ENCODE peak calls at places on chromosomes 3 and 15, in nine cellular contexts. P is tibial artery; H is H7; Z is effector CD4-positive, alpha-beta T cell; Y is heart left ventricle; E is choroid plexus epithelial cell; F is nephron progenitor cell; T is aorta; V is GM18507. W is an unnamed sample.
A peak's percentile ranks its signal among the peaks of the same experiment; 100 is the strongest.

GRCh38 chr15:74548236-74548635 is 7.2 kb downstream of the ARID3B start:
- DNase-seq in H (no peak), P (no peak), T (no peak), Z (no peak), F (no peak), E (no peak), V (no peak), Y (no peak), W (no peak)

GRCh38 chr15:89441295-89441762 is 55.1 kb downstream of the RHCG start:
- DNase-seq in E (no peak), V (peak; percentile 81), Z (no peak), T (no peak), P (no peak), Y (no peak), F (no peak), H (peak; percentile 73), W (peak; percentile 82)

GRCh38 chr15:63461230-63461629 is 43.2 kb upstream of the USP3 start:
- DNase-seq in Z (no peak), F (peak; percentile 51), P (no peak), T (no peak), H (peak; percentile 92), Y (no peak), E (no peak), V (no peak), W (no peak)

GRCh38 chr3:67783281-67784250 is 129.2 kb upstream of the SUCLG2 start:
- DNase-seq in Z (no peak), H (no peak), T (no peak), Y (no peak), F (no peak), E (peak; percentile 28), V (no peak), P (no peak), W (no peak)

GRCh38 chr3:111577798-111578685 is 17.1 kb downstream of the ZBED2 start:
- DNase-seq in Z (no peak), P (no peak), T (no peak), H (peak; percentile 46), F (no peak), Y (no peak), V (no peak), E (peak; percentile 90), W (no peak)

GRCh38 chr15:40968290-40969085 is 15.2 kb downstream of the CHAC1 start:
- DNase-seq in Y (no peak), Z (no peak), H (peak; percentile 61), F (no peak), V (no peak), T (no peak), E (no peak), P (no peak), W (no peak)

GRCh38 chr3:50450135-50450911 is 53.1 kb downstream of the CACNA2D2 start:
- DNase-seq in P (peak; percentile 83), V (no peak), T (peak; percentile 91), F (peak; percentile 65), H (peak; percentile 88), Y (peak; percentile 54), E (peak; percentile 33), Z (peak; percentile 24), W (peak; percentile 47)

GRCh38 chr15:25890532-25890931 is 27.4 kb upstream of the ATP10A start:
- DNase-seq in Z (no peak), E (no peak), F (no peak), P (peak; percentile 71), V (no peak), H (no peak), T (no peak), Y (no peak), W (no peak)

GRCh38 chr15:99324082-99324620 is 72.9 kb downstream of the LRRC28 start:
- DNase-seq in T (peak; percentile 56), Z (no peak), F (no peak), P (peak; percentile 72), V (no peak), E (peak; percentile 88), H (no peak), Y (peak; percentile 34), W (peak; percentile 3)

GRCh38 chr3:177041021-177041729 is 156.1 kb downstream of the TBL1XR1 start:
- DNase-seq in F (no peak), H (no peak), T (no peak), E (no peak), Y (peak; percentile 46), V (no peak), Z (no peak), P (peak; percentile 68), W (no peak)

GRCh38 chr3:152399374-152399773 is 130.6 kb downstream of the MBNL1 start:
- DNase-seq in V (no peak), F (no peak), Y (no peak), T (no peak), E (peak; percentile 62), H (no peak), P (no peak), Z (no peak), W (no peak)

GRCh38 chr3:14118400-14119165 is 6.1 kb downstream of the CHCHD4 start:
- DNase-seq in E (peak; percentile 93), T (no peak), H (no peak), P (no peak), F (no peak), V (no peak), Z (no peak), Y (no peak), W (no peak)

GRCh38 chr3:42843730-42844713 is 31.7 kb downstream of the CYP8B1 start:
- DNase-seq in Y (peak; percentile 26), E (no peak), P (peak; percentile 71), H (no peak), Z (no peak), V (no peak), F (no peak), T (no peak), W (no peak)

GRCh38 chr3:18423401-18424212 is 1.5 kb downstream of the SATB1 start:
- DNase-seq in F (peak; percentile 47), Y (peak; percentile 64), Z (no peak), T (peak; percentile 52), H (peak; percentile 11), E (peak; percentile 64), V (no peak), P (peak; percentile 67), W (peak; percentile 48)

W was measured in B cell.